ENCODE peak calls at places on chromosomes 6 and 20, in nine cellular contexts. F is HepG2, Y is esophagus muscularis mucosa, D is A549, Q is K562, Z is sigmoid colon, T is tibial nerve, G is stomach, L is H1. B is an unnamed sample.
A peak's percentile ranks its signal among the peaks of the same experiment; 100 is the strongest.

GRCh38 chr20:822651-823325 is 10.7 kb upstream of the FAM110A start:
- DNase-seq in F (no peak), Y (no peak), D (no peak), Q (no peak), Z (no peak), T (no peak), G (no peak), L (no peak), B (no peak)

GRCh38 chr6:105757512-105758200 is 328.5 kb upstream of the PRDM1 start:
- DNase-seq in F (peak; percentile 13), Y (no peak), D (no peak), Q (no peak), Z (no peak), T (no peak), G (no peak), L (no peak), B (peak; percentile 18)

GRCh38 chr20:44056010-44056698 is 130.8 kb downstream of the JPH2 start:
- DNase-seq in F (peak; percentile 61), Y (peak; percentile 91), D (peak; percentile 19), Q (no peak), Z (peak; percentile 24), T (no peak), G (peak; percentile 29), L (peak; percentile 29), B (peak; percentile 42)

GRCh38 chr6:113859349-113860164 is 2.4 kb downstream of the MARCKS start:
- DNase-seq in F (no peak), Y (no peak), D (no peak), Q (no peak), Z (peak; percentile 74), T (peak; percentile 17), G (peak; percentile 52), L (no peak), B (peak; percentile 57)

GRCh38 chr6:113146878-113147277 is 710.3 kb upstream of the MARCKS start:
- DNase-seq in F (no peak), Y (no peak), D (no peak), Q (no peak), Z (no peak), T (no peak), G (no peak), L (no peak), B (no peak)

GRCh38 chr20:44596010-44596409 is 13.6 kb downstream of the PKIG start:
- DNase-seq in F (no peak), Y (no peak), D (peak; percentile 33), Q (no peak), Z (no peak), T (no peak), G (no peak), L (no peak), B (no peak)

GRCh38 chr6:85868685-85869084 is 226.0 kb upstream of the SYNCRIP start:
- DNase-seq in F (no peak), Y (no peak), D (no peak), Q (no peak), Z (no peak), T (no peak), G (no peak), L (no peak), B (no peak)

GRCh38 chr6:33905081-33905609 is 101.3 kb upstream of the MLN start:
- DNase-seq in F (no peak), Y (no peak), D (no peak), Q (peak; percentile 93), Z (no peak), T (no peak), G (no peak), L (no peak), B (no peak)

GRCh38 chr6:26270121-26270861 is 94.7 kb upstream of the BTN3A2 start:
- DNase-seq in F (no peak), Y (no peak), D (no peak), Q (no peak), Z (no peak), T (no peak), G (no peak), L (no peak), B (no peak)

GRCh38 chr6:139425780-139426179 is 51.3 kb upstream of the CITED2 start:
- DNase-seq in F (no peak), Y (no peak), D (no peak), Q (no peak), Z (no peak), T (no peak), G (no peak), L (no peak), B (no peak)

GRCh38 chr6:165636415-165637048 is 26.5 kb downstream of the PDE10A start:
- DNase-seq in F (no peak), Y (no peak), D (no peak), Q (no peak), Z (no peak), T (no peak), G (no peak), L (no peak), B (no peak)

GRCh38 chr6:5125152-5126006 is 40.2 kb downstream of the PPP1R3G start:
- DNase-seq in F (peak; percentile 72), Y (no peak), D (no peak), Q (peak; percentile 54), Z (no peak), T (no peak), G (no peak), L (no peak), B (no peak)

GRCh38 chr6:151058021-151058733 is 181.6 kb upstream of the AKAP12 start:
- DNase-seq in F (no peak), Y (peak; percentile 89), D (no peak), Q (no peak), Z (no peak), T (no peak), G (no peak), L (no peak), B (no peak)

GRCh38 chr6:62445521-62445920 is 159.5 kb upstream of the KHDRBS2 start:
- DNase-seq in F (no peak), Y (no peak), D (no peak), Q (no peak), Z (no peak), T (no peak), G (no peak), L (no peak), B (no peak)

GRCh38 chr6:101236709-101237108 is 156.8 kb upstream of the GRIK2 start:
- DNase-seq in F (no peak), Y (no peak), D (no peak), Q (no peak), Z (no peak), T (no peak), G (no peak), L (no peak), B (no peak)

GRCh38 chr6:125746731-125747588 is 2.5 kb upstream of the HEY2 start:
- DNase-seq in F (peak; percentile 59), Y (no peak), D (no peak), Q (peak; percentile 33), Z (peak; percentile 75), T (no peak), G (peak; percentile 60), L (peak; percentile 64), B (peak; percentile 71)

GRCh38 chr20:36153754-36154695 is 515 bp upstream of the EPB41L1 start:
- DNase-seq in F (peak; percentile 74), Y (no peak), D (peak; percentile 72), Q (peak; percentile 87), Z (peak; percentile 92), T (peak; percentile 81), G (peak; percentile 91), L (no peak), B (peak; percentile 87)

GRCh38 chr6:41182069-41183034 is 18.6 kb downstream of the TREML2 start:
- DNase-seq in F (peak; percentile 59), Y (no peak), D (peak; percentile 34), Q (peak; percentile 66), Z (no peak), T (no peak), G (peak; percentile 49), L (no peak), B (peak; percentile 38)

GRCh38 chr6:85008311-85009015 is 244.1 kb upstream of the TBX18 start:
- DNase-seq in F (no peak), Y (peak; percentile 50), D (no peak), Q (no peak), Z (no peak), T (no peak), G (no peak), L (no peak), B (no peak)

GRCh38 chr20:61588356-61589054 is 336.4 kb downstream of the CDH4 start:
- DNase-seq in F (no peak), Y (no peak), D (peak; percentile 10), Q (no peak), Z (no peak), T (no peak), G (no peak), L (no peak), B (no peak)

DNA sequence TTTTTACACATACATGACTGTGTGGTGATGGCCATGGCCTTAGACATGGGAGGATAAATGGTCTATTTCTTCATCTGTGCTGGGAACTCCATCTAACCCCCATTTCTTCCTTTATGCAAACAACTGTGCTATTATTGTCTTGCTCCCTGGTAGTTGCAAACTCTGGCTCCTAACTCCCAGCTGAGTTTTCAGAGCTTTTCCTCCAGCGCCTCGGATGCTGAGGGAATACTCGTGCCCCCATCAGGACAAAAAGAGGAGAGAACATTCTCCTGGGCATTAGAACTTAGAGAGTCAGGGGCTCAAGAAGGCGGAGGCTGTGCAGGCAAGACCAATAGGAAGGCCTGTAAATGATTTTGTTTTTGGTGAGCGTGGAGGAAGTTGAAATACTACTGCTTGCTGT is 2.1 kb downstream of the DAAM2 start:
- DNase-seq in F (no peak), Y (no peak), D (no peak), Q (no peak), Z (no peak), T (no peak), G (no peak), L (no peak), B (no peak)
- TF ChIP-seq EP300 in F (no peak), Y (no peak), D (no peak), Q (no peak), Z (no peak), T (peak; percentile 22), G (no peak), L (no peak), B (no peak)

DNA sequence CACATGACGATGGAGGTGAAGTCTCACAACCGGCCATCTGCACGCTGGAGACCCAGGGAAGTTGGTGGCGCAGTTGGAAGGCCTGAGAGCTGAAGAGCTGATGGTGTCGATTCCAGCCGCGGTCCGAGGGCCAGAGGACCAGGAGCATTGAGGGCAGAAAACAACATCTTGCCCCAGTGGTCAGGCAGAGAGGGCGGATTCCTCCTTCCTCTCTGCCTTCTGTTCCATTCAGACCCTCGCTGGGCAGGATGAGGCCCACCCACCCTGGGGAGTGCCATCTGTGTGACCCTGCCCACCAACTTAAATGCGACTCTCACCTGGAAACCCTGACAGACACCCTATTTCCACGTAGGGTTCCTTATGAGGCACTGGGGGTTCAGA is 120.7 kb upstream of the PMEPA1 start:
- DNase-seq in F (no peak), Y (no peak), D (no peak), Q (no peak), Z (no peak), T (no peak), G (no peak), L (no peak), B (no peak)
- H3K4me3 ChIP-seq in F (no peak overlapping the region), Y (no peak overlapping the region), D (no peak overlapping the region), Q (no peak overlapping the region), Z (no peak overlapping the region), T (no peak overlapping the region), G (no peak overlapping the region), L (no peak overlapping the region), B (no peak overlapping the region)

GRCh38 chr6:133952815-133953633 is at the start of gene TBPL1:
- DNase-seq in F (peak; percentile 91), Y (peak; percentile 98), D (peak; percentile 73), Q (peak; percentile 90), Z (peak; percentile 96), T (peak; percentile 91), G (peak; percentile 91), L (peak; percentile 86), B (peak; percentile 95)
- TF ChIP-seq POLR2A in F (peak; percentile 86), Y (peak; percentile 46), D (peak; percentile 55), Q (peak; percentile 89), Z (peak; percentile 47), T (peak; percentile 55), G (peak; percentile 34), L (peak; percentile 93), B (peak; percentile 76)

GRCh38 chr20:37309941-37310590 is 20.6 kb downstream of the MANBAL start:
- DNase-seq in F (no peak), Y (no peak), D (no peak), Q (no peak), Z (peak; percentile 71), T (no peak), G (peak; percentile 51), L (no peak), B (no peak)
- TF ChIP-seq EP300 in F (no peak), Y (no peak), D (no peak), Q (no peak), Z (no peak), T (no peak), G (no peak), L (no peak), B (no peak)

B was measured in transverse colon.